ENCODE peak calls at places on chromosomes 12 and 14, in five cellular contexts. One of them, this sample, is unnamed.

GRCh38 chr14:22606380-22606779 is 8.3 kb downstream of the ABHD4 start:
- DNase-seq in activated CD8-positive, alpha-beta memory T cell treated with anti-CD3 and anti-CD28 coated beads, Interleukin-2, amount 50 U/mL, for 4 hours: no peak
- DNase-seq in activated CD4-positive, CD25-positive, alpha-beta regulatory T cell treated with anti-CD3 and anti-CD28 coated beads, Interleukin-2, amount 50 U/mL, for 16 hours: no peak
- DNase-seq in amygdala: no peak
- DNase-seq in WERI-Rb-1: no peak
- DNase-seq in this sample: no peak

GRCh38 chr12:47394070-47394469 is 311.8 kb downstream of the RPAP3 start:
- DNase-seq in activated CD8-positive, alpha-beta memory T cell treated with anti-CD3 and anti-CD28 coated beads, Interleukin-2, amount 50 U/mL, for 4 hours: no peak
- DNase-seq in activated CD4-positive, CD25-positive, alpha-beta regulatory T cell treated with anti-CD3 and anti-CD28 coated beads, Interleukin-2, amount 50 U/mL, for 16 hours: no peak
- DNase-seq in amygdala: no peak
- DNase-seq in WERI-Rb-1: no peak
- DNase-seq in this sample: no peak

GRCh38 chr12:98329589-98329988 is 185.8 kb upstream of the TMPO start:
- DNase-seq in activated CD8-positive, alpha-beta memory T cell treated with anti-CD3 and anti-CD28 coated beads, Interleukin-2, amount 50 U/mL, for 4 hours: no peak
- DNase-seq in activated CD4-positive, CD25-positive, alpha-beta regulatory T cell treated with anti-CD3 and anti-CD28 coated beads, Interleukin-2, amount 50 U/mL, for 16 hours: no peak
- DNase-seq in amygdala: no peak
- DNase-seq in WERI-Rb-1: no peak
- DNase-seq in this sample: no peak

GRCh38 chr12:46983959-46984833 is 95.2 kb upstream of the PCED1B start:
- DNase-seq in activated CD8-positive, alpha-beta memory T cell treated with anti-CD3 and anti-CD28 coated beads, Interleukin-2, amount 50 U/mL, for 4 hours: peak
- DNase-seq in activated CD4-positive, CD25-positive, alpha-beta regulatory T cell treated with anti-CD3 and anti-CD28 coated beads, Interleukin-2, amount 50 U/mL, for 16 hours: no peak
- DNase-seq in amygdala: no peak
- DNase-seq in WERI-Rb-1: peak
- DNase-seq in this sample: peak

GRCh38 chr14:24542346-24542936 is 33.6 kb downstream of the CTSG start:
- DNase-seq in activated CD8-positive, alpha-beta memory T cell treated with anti-CD3 and anti-CD28 coated beads, Interleukin-2, amount 50 U/mL, for 4 hours: no peak
- DNase-seq in activated CD4-positive, CD25-positive, alpha-beta regulatory T cell treated with anti-CD3 and anti-CD28 coated beads, Interleukin-2, amount 50 U/mL, for 16 hours: no peak
- DNase-seq in amygdala: no peak
- DNase-seq in WERI-Rb-1: no peak
- DNase-seq in this sample: peak

GRCh38 chr14:77707724-77708408 is at the start of the genes ALKBH1 and SLIRP:
- DNase-seq in activated CD8-positive, alpha-beta memory T cell treated with anti-CD3 and anti-CD28 coated beads, Interleukin-2, amount 50 U/mL, for 4 hours: peak
- DNase-seq in activated CD4-positive, CD25-positive, alpha-beta regulatory T cell treated with anti-CD3 and anti-CD28 coated beads, Interleukin-2, amount 50 U/mL, for 16 hours: peak
- DNase-seq in amygdala: peak
- DNase-seq in WERI-Rb-1: peak
- DNase-seq in this sample: peak

GRCh38 chr12:131088701-131089525 is 135.2 kb downstream of the ADGRD1 start:
- DNase-seq in activated CD8-positive, alpha-beta memory T cell treated with anti-CD3 and anti-CD28 coated beads, Interleukin-2, amount 50 U/mL, for 4 hours: peak
- DNase-seq in activated CD4-positive, CD25-positive, alpha-beta regulatory T cell treated with anti-CD3 and anti-CD28 coated beads, Interleukin-2, amount 50 U/mL, for 16 hours: no peak
- DNase-seq in amygdala: no peak
- DNase-seq in WERI-Rb-1: peak
- DNase-seq in this sample: no peak

GRCh38 chr14:27927519-27927918 is 839.1 kb upstream of the FOXG1 start:
- DNase-seq in activated CD8-positive, alpha-beta memory T cell treated with anti-CD3 and anti-CD28 coated beads, Interleukin-2, amount 50 U/mL, for 4 hours: no peak
- DNase-seq in activated CD4-positive, CD25-positive, alpha-beta regulatory T cell treated with anti-CD3 and anti-CD28 coated beads, Interleukin-2, amount 50 U/mL, for 16 hours: no peak
- DNase-seq in amygdala: no peak
- DNase-seq in WERI-Rb-1: no peak
- DNase-seq in this sample: no peak

GRCh38 chr12:67449591-67450052 is 180.5 kb downstream of the CAND1 start:
- DNase-seq in activated CD8-positive, alpha-beta memory T cell treated with anti-CD3 and anti-CD28 coated beads, Interleukin-2, amount 50 U/mL, for 4 hours: no peak
- DNase-seq in activated CD4-positive, CD25-positive, alpha-beta regulatory T cell treated with anti-CD3 and anti-CD28 coated beads, Interleukin-2, amount 50 U/mL, for 16 hours: no peak
- DNase-seq in amygdala: no peak
- DNase-seq in WERI-Rb-1: no peak
- DNase-seq in this sample: no peak

GRCh38 chr14:71103662-71104484 is 196.6 kb downstream of the PCNX1 start:
- DNase-seq in activated CD8-positive, alpha-beta memory T cell treated with anti-CD3 and anti-CD28 coated beads, Interleukin-2, amount 50 U/mL, for 4 hours: no peak
- DNase-seq in activated CD4-positive, CD25-positive, alpha-beta regulatory T cell treated with anti-CD3 and anti-CD28 coated beads, Interleukin-2, amount 50 U/mL, for 16 hours: no peak
- DNase-seq in amygdala: no peak
- DNase-seq in WERI-Rb-1: peak
- DNase-seq in this sample: peak

GRCh38 chr14:89283327-89284060 is 133.5 kb downstream of the FOXN3 start:
- DNase-seq in activated CD8-positive, alpha-beta memory T cell treated with anti-CD3 and anti-CD28 coated beads, Interleukin-2, amount 50 U/mL, for 4 hours: no peak
- DNase-seq in activated CD4-positive, CD25-positive, alpha-beta regulatory T cell treated with anti-CD3 and anti-CD28 coated beads, Interleukin-2, amount 50 U/mL, for 16 hours: no peak
- DNase-seq in amygdala: no peak
- DNase-seq in WERI-Rb-1: no peak
- DNase-seq in this sample: no peak

GRCh38 chr12:123388218-123388947 is 4.5 kb downstream of the KMT5A start:
- DNase-seq in activated CD8-positive, alpha-beta memory T cell treated with anti-CD3 and anti-CD28 coated beads, Interleukin-2, amount 50 U/mL, for 4 hours: peak
- DNase-seq in activated CD4-positive, CD25-positive, alpha-beta regulatory T cell treated with anti-CD3 and anti-CD28 coated beads, Interleukin-2, amount 50 U/mL, for 16 hours: peak
- DNase-seq in amygdala: peak
- DNase-seq in WERI-Rb-1: peak
- DNase-seq in this sample: peak

GRCh38 chr14:30443368-30444007 is 115.5 kb upstream of the G2E3 start:
- DNase-seq in activated CD8-positive, alpha-beta memory T cell treated with anti-CD3 and anti-CD28 coated beads, Interleukin-2, amount 50 U/mL, for 4 hours: no peak
- DNase-seq in activated CD4-positive, CD25-positive, alpha-beta regulatory T cell treated with anti-CD3 and anti-CD28 coated beads, Interleukin-2, amount 50 U/mL, for 16 hours: no peak
- DNase-seq in amygdala: no peak
- DNase-seq in WERI-Rb-1: no peak
- DNase-seq in this sample: peak

GRCh38 chr12:124927325-124928094 is 13.1 kb upstream of the UBC start:
- DNase-seq in activated CD8-positive, alpha-beta memory T cell treated with anti-CD3 and anti-CD28 coated beads, Interleukin-2, amount 50 U/mL, for 4 hours: peak
- DNase-seq in activated CD4-positive, CD25-positive, alpha-beta regulatory T cell treated with anti-CD3 and anti-CD28 coated beads, Interleukin-2, amount 50 U/mL, for 16 hours: peak
- DNase-seq in amygdala: no peak
- DNase-seq in WERI-Rb-1: peak
- DNase-seq in this sample: no peak

GRCh38 chr14:21915814-21916213 is 242.2 kb upstream of the OR4E1 start:
- DNase-seq in activated CD8-positive, alpha-beta memory T cell treated with anti-CD3 and anti-CD28 coated beads, Interleukin-2, amount 50 U/mL, for 4 hours: no peak
- DNase-seq in activated CD4-positive, CD25-positive, alpha-beta regulatory T cell treated with anti-CD3 and anti-CD28 coated beads, Interleukin-2, amount 50 U/mL, for 16 hours: no peak
- DNase-seq in amygdala: no peak
- DNase-seq in WERI-Rb-1: no peak
- DNase-seq in this sample: no peak

GRCh38 chr12:120352117-120352516 is 16.8 kb downstream of the MSI1 start:
- DNase-seq in activated CD8-positive, alpha-beta memory T cell treated with anti-CD3 and anti-CD28 coated beads, Interleukin-2, amount 50 U/mL, for 4 hours: no peak
- DNase-seq in activated CD4-positive, CD25-positive, alpha-beta regulatory T cell treated with anti-CD3 and anti-CD28 coated beads, Interleukin-2, amount 50 U/mL, for 16 hours: no peak
- DNase-seq in amygdala: no peak
- DNase-seq in WERI-Rb-1: no peak
- DNase-seq in this sample: peak

GRCh38 chr14:36402867-36403266 is 82.4 kb upstream of the MBIP start:
- DNase-seq in activated CD8-positive, alpha-beta memory T cell treated with anti-CD3 and anti-CD28 coated beads, Interleukin-2, amount 50 U/mL, for 4 hours: no peak
- DNase-seq in activated CD4-positive, CD25-positive, alpha-beta regulatory T cell treated with anti-CD3 and anti-CD28 coated beads, Interleukin-2, amount 50 U/mL, for 16 hours: no peak
- DNase-seq in amygdala: no peak
- DNase-seq in WERI-Rb-1: no peak
- DNase-seq in this sample: no peak

GRCh38 chr12:17064834-17065233 is 458.9 kb upstream of the LMO3 start:
- DNase-seq in activated CD8-positive, alpha-beta memory T cell treated with anti-CD3 and anti-CD28 coated beads, Interleukin-2, amount 50 U/mL, for 4 hours: no peak
- DNase-seq in activated CD4-positive, CD25-positive, alpha-beta regulatory T cell treated with anti-CD3 and anti-CD28 coated beads, Interleukin-2, amount 50 U/mL, for 16 hours: no peak
- DNase-seq in amygdala: no peak
- DNase-seq in WERI-Rb-1: no peak
- DNase-seq in this sample: no peak